ENCODE peak calls at places on chromosomes 4 and X, in ten cellular contexts. M is fibroblast of the aortic adventitia; O is WTC11; F is CD8-positive, alpha-beta T cell; U is GM12865; X is mammary epithelial cell; P is neural crest cell; L is GM12878; D is GM10248; W is epithelial cell of esophagus. K is an unnamed sample.

GRCh38 chrX:124086411-124086810 is 124.9 kb downstream of the STAG2 start:
- DNase-seq in M (no peak), O (no peak), F (no peak), U (no peak), X (no peak), P (no peak), L (no peak), D (no peak), W (no peak), K (no peak)

GRCh38 chr4:174358823-174359222 is 75.1 kb downstream of the CEP44 start:
- DNase-seq in M (peak; percentile 47), O (no peak), F (no peak), U (peak; percentile 74), X (peak; percentile 88), P (no peak), L (peak; percentile 40), D (peak; percentile 48), W (peak; percentile 87), K (peak; percentile 52)

GRCh38 chr4:172521171-172521570 is 647.4 kb upstream of the GALNT7 start:
- DNase-seq in M (no peak), O (no peak), F (no peak), U (no peak), X (no peak), P (no peak), L (no peak), D (no peak), W (no peak), K (no peak)

GRCh38 chrX:45803383-45803921 is 602.8 kb upstream of the DIPK2B start:
- DNase-seq in M (peak; percentile 85), O (no peak), F (no peak), U (peak; percentile 12), X (peak; percentile 98), P (no peak), L (no peak), D (no peak), W (peak; percentile 90), K (no peak)

GRCh38 chr4:120007171-120007894 is 59.3 kb downstream of the MAD2L1 start:
- DNase-seq in M (peak; percentile 95), O (no peak), F (no peak), U (no peak), X (peak; percentile 68), P (no peak), L (no peak), D (no peak), W (peak; percentile 8), K (no peak)

GRCh38 chr4:99947190-99947578 is 766 bp upstream of the DNAJB14 start:
- DNase-seq in M (peak; percentile 28), O (no peak), F (no peak), U (no peak), X (no peak), P (no peak), L (no peak), D (no peak), W (no peak), K (no peak)

GRCh38 chr4:59571805-59572430 is 1628.2 kb upstream of the ADGRL3 start:
- DNase-seq in M (no peak), O (no peak), F (no peak), U (peak; percentile 10), X (no peak), P (no peak), L (no peak), D (no peak), W (no peak), K (no peak)

GRCh38 chrX:107675823-107676555 is 47.7 kb downstream of the PRPS1 start:
- DNase-seq in M (peak; percentile 57), O (no peak), F (no peak), U (no peak), X (peak; percentile 30), P (no peak), L (no peak), D (no peak), W (peak; percentile 46), K (no peak)

GRCh38 chr4:41750158-41750623 is 1.7 kb upstream of the PHOX2B start:
- DNase-seq in M (no peak), O (peak; percentile 19), F (no peak), U (no peak), X (no peak), P (no peak), L (no peak), D (no peak), W (no peak), K (no peak)

GRCh38 chr4:4831266-4831665 is 28.2 kb upstream of the MSX1 start:
- DNase-seq in M (no peak), O (no peak), F (no peak), U (no peak), X (no peak), P (no peak), L (no peak), D (no peak), W (no peak), K (no peak)

GRCh38 chr4:24664956-24665355 is 80.6 kb upstream of the DHX15 start:
- DNase-seq in M (peak; percentile 75), O (no peak), F (no peak), U (no peak), X (peak; percentile 42), P (no peak), L (no peak), D (no peak), W (no peak), K (no peak)

DNA sequence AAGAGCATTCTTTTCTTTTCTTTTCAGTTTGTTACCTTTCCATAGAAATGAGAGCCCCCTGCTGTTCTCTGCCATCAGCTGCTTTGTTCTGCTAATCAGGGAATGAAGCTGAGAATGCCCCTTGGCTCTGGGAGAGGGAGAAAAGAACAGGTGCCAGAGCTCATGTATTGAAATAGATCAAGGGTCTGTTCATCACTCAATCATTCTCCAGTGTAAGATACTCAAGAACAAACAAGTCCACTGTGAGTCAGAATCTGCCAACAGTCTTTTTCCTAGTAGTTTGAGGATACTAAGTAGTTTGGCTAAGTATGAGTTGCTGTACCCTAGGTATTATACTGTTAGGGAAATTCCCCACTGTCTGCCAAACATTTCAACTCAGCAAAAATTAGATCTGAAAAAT is 144.3 kb downstream of the RTL3 start:
- DNase-seq in M (peak; percentile 25), O (peak; percentile 67), F (no peak), U (peak; percentile 9), X (peak; percentile 37), P (no peak), L (no peak), D (no peak), W (peak; percentile 82), K (no peak)
- TF ChIP-seq CTCF in M (no peak), O (no peak), F (no peak), U (no peak), X (no peak), P (no peak), L (no peak), D (peak; percentile 26), W (no peak), K (no peak)

DNA sequence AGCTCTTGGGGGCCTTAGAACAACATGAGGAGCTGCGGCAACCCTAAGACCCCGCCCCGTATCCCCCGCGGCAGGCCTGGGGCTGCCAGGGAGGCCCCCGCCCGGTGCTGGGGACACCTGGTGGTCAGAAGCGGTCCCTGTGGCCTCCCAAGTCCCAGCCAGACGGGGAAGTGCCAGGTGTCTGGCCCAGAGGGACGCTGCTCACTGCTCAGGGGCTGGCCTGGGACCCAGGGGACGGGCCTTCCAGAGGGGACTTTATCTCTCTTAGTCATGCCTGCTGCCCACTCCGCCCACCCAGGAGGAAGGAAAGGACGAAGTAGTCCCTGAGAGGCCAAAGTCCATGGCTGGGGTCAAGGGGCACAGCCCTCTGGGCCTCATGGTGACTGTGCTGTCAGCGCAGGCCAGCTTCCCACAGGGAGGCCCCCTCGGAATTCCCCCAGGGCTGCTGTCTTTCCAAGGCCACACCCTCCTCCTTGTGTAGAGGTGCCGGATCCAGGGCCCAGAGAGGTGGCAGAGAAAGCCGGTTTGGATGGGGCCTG is 31.0 kb upstream of the HTRA3 start:
- DNase-seq in M (no peak), O (peak; percentile 72), F (no peak), U (no peak), X (no peak), P (peak; percentile 29), L (no peak), D (peak; percentile 61), W (no peak), K (peak; percentile 66)
- TF ChIP-seq CTCF in M (peak; percentile 35), O (peak; percentile 41), F (no peak), U (peak; percentile 15), X (peak; percentile 29), P (peak; percentile 60), L (peak; percentile 31), D (peak; percentile 29), W (peak; percentile 26), K (peak; percentile 23)

DNA sequence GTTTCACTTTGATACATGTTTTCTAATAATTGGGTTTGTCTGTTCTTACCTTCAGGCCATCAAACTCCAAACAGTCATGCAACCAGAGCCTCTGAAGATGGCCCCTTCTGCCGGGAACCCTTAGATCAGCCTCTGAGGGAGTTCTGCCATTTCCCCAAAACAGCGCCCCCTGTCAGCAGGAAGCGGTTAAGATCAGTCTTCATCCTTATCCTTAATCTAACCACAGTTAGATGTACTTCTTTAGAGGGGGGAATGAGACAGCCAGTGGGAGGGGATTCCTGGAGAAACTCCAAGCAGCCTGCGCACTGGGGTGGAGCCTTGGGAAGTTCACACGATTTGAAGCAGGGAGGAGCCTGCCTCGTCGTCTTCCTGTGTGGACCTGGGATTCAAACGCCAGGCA is 185.4 kb downstream of the INPP4B start:
- DNase-seq in M (no peak), O (peak; percentile 29), F (no peak), U (no peak), X (no peak), P (no peak), L (no peak), D (no peak), W (no peak), K (no peak)
- TF ChIP-seq CTCF in M (no peak), O (peak; percentile 21), F (no peak), U (no peak), X (no peak), P (peak; percentile 18), L (no peak), D (no peak), W (no peak), K (no peak)

DNA sequence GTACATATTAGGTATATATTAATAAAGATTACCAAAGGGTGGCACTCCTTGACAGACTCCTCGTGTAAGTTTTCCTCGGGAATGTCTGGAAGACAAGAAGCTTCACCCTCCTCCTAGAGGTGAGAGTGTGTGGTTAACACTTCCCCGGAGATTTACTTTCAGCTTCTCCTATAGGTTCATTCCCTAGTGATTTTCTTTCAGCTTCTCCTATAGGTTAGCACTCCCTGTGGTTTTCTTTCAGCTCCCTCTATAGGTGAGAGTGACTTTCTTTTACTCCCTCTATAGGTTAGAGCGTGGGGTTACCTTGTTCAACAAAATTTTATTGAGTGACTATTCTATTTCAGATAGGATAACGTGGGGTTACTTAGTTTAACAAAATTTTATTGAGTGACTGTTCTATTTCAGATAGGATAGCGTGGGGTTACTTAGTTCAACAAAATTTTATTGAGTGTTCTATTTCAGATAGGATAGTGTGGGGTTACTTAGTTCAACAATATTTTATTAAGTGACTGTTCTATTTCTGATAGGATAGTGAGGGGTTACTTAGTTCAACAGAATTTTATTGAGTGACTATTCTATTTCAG is 106.0 kb upstream of the PLAC1 start:
- DNase-seq in M (peak; percentile 12), O (no peak), F (no peak), U (peak; percentile 49), X (peak; percentile 30), P (no peak), L (no peak), D (peak; percentile 31), W (peak; percentile 55), K (peak; percentile 32)
- TF ChIP-seq CTCF in M (peak; percentile 21), O (no peak), F (no peak), U (peak; percentile 18), X (peak; percentile 31), P (peak; percentile 36), L (peak; percentile 25), D (peak; percentile 12), W (peak; percentile 48), K (no peak)

K was measured in GM13976.